ENCODE peak calls at places on chromosomes 7 and 10, in five cellular contexts. H is cardiac fibroblast, R is testis, M is brain microvascular endothelial cell, E is small intestine. I is an unnamed sample.

GRCh38 chr10:34959321-34959720 is 130.8 kb downstream of the CUL2 start:
- DNase-seq in E (no peak), R (no peak), H (no peak), M (no peak), I (no peak)

GRCh38 chr10:102603946-102604345 is 40.3 kb upstream of the TRIM8 start:
- DNase-seq in M (no peak), H (no peak), E (no peak), R (no peak), I (no peak)

GRCh38 chr7:55069271-55069792 is 50.5 kb downstream of the EGFR start:
- DNase-seq in E (no peak), H (no peak), M (no peak), R (no peak), I (no peak)

GRCh38 chr7:159031750-159032149 is 112.9 kb downstream of the VIPR2 start:
- DNase-seq in H (no peak), M (no peak), R (peak; percentile 17), E (no peak), I (no peak)

GRCh38 chr10:50604823-50605222 is 18.9 kb downstream of the SGMS1 start:
- DNase-seq in M (no peak), E (no peak), R (no peak), H (peak; percentile 46), I (no peak)

GRCh38 chr10:33126118-33126517 is 168.1 kb upstream of the ITGB1 start:
- DNase-seq in R (no peak), H (peak; percentile 67), E (no peak), M (peak; percentile 56), I (no peak)

GRCh38 chr10:7950981-7951847 is 103.3 kb upstream of the GATA3 start:
- DNase-seq in M (no peak), E (no peak), H (peak; percentile 44), R (no peak), I (no peak)

GRCh38 chr7:19747740-19748339 is 25.6 kb downstream of the TMEM196 start:
- DNase-seq in R (no peak), H (peak; percentile 63), M (peak; percentile 1), E (peak; percentile 48), I (no peak)

GRCh38 chr7:98617960-98618418 is 904 bp downstream of the NPTX2 start:
- DNase-seq in H (no peak), M (no peak), R (no peak), E (no peak), I (no peak)

GRCh38 chr10:104329754-104330153 is 8.5 kb downstream of the ITPRIP start:
- DNase-seq in E (no peak), R (no peak), M (peak; percentile 79), H (peak; percentile 94), I (peak; percentile 68)

GRCh38 chr10:104330168-104331117 is 7.8 kb downstream of the ITPRIP start:
- DNase-seq in E (peak; percentile 74), M (peak; percentile 82), R (peak; percentile 84), H (peak; percentile 87), I (peak; percentile 95)

GRCh38 chr10:104327745-104328635 is 10.3 kb downstream of the ITPRIP start:
- DNase-seq in H (peak; percentile 86), R (peak; percentile 76), E (no peak), M (peak; percentile 85), I (peak; percentile 49)

GRCh38 chr10:104328636-104328915 is 9.7 kb downstream of the ITPRIP start:
- DNase-seq in E (no peak), R (no peak), H (no peak), M (no peak), I (no peak)

GRCh38 chr10:104328916-104329710 is 9.2 kb downstream of the ITPRIP start:
- DNase-seq in M (peak; percentile 93), R (peak; percentile 74), E (no peak), H (peak; percentile 98), I (peak; percentile 77)
- H3K4me3 ChIP-seq in M (peak overlapping the region; percentile 44), R (no peak overlapping the region), E (no peak overlapping the region), H (peak overlapping the region; percentile 55), I (peak overlapping the region; percentile 15)

DNA sequence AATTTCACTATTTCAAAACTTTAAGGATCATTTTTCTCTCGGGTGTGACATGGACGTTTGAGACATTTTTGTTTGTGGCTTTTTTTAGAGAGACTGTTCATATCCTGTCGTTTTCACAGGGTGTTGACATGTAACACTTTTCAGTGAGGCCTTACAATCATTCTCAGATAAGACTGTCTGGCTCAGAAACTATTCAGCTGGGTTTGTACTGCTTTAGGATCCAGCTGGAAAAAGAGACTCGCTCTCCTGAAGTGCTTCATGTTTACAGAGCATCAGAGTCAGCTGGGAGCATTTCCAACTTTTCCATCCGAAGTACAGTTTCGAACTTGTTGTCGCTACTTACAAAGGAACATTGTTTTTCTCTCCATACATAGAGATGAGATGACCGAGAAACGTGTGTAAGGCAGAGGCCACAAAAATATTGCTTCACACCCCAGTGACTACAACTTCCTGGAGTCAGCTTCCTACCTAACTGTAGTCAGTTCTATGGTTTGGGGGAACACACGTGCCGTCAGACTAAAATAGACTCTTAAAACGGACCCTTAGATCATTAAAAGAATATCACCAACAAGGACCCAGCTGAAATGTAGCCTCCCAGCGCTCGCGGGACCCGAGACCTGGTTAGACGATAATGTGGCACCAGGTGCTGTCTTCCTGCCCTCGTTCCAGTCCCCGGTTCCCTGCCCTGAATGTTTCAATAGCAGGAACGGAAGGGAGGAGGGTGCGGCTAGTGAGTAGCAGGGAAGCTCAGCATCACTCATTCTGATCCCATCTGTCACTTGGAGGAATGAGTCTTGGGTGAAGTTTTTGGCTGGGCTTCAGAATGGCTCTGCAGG is 78.0 kb downstream of the MKI67 start:
- DNase-seq in R (peak; percentile 36), M (peak; percentile 55), E (peak; percentile 48), H (peak; percentile 80), I (no peak)
- H3K4me3 ChIP-seq in R (peak overlapping the region; percentile 1), M (no peak overlapping the region), E (no peak overlapping the region), H (peak overlapping the region; percentile 35), I (no peak overlapping the region)

GRCh38 chr10:70354100-70354499 is 28.3 kb downstream of the LRRC20 start:
- DNase-seq in R (no peak), M (no peak), E (no peak), H (no peak), I (no peak)

GRCh38 chr10:70355234-70356021 is 27.0 kb downstream of the LRRC20 start:
- DNase-seq in H (no peak), E (no peak), M (no peak), R (no peak), I (no peak)

GRCh38 chr10:70350501-70350900 is 31.9 kb downstream of the LRRC20 start:
- DNase-seq in E (no peak), R (no peak), H (no peak), M (no peak), I (no peak)

GRCh38 chr10:70354566-70355233 is 27.7 kb downstream of the LRRC20 start:
- DNase-seq in R (no peak), M (no peak), H (no peak), E (no peak), I (no peak)

DNA sequence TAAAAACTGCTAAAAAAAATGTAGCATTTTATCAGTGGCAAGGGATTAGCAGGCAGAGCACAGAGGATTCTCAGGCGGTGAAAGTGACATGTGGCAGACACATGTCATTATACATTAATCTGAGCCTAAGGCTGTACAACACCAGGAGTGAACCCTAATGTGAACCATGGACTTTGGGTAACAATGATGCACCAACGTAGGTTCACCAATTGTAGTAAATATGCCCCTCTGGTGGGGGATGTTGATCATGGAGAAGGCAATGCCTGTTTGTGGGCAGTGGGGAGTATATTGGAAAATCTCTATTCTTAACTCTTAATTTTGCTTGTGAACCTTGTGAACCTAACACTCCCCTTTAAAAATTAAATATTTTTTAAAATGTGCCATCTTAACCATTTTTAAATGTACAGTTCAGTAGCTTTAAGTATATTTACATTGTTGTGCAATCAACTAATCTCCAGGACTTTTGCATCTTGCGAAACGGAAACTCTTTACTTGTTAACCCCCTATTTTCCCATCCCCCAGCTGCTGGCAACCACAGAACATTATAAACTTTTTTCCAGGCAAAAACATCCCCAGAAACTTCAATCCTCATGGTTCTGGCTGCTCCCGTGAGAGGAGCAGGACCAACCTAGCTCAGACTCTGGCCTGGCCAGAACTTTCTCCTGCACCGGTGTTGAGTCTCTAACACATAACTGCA is 29.9 kb downstream of the LRRC20 start:
- DNase-seq in M (no peak), E (peak; percentile 31), H (no peak), R (no peak), I (no peak)
- H3K4me3 ChIP-seq in M (no peak overlapping the region), E (no peak overlapping the region), H (no peak overlapping the region), R (no peak overlapping the region), I (no peak overlapping the region)

GRCh38 chr7:114941692-114942091 is 19.8 kb downstream of the MDFIC start:
- DNase-seq in H (no peak), E (no peak), R (no peak), M (no peak), I (no peak)

GRCh38 chr7:114942443-114943175 is 20.7 kb downstream of the MDFIC start:
- DNase-seq in E (no peak), H (no peak), R (no peak), M (no peak), I (no peak)

GRCh38 chr7:114944742-114945625 is 23.1 kb downstream of the MDFIC start:
- DNase-seq in H (peak; percentile 87), R (peak; percentile 71), E (no peak), M (peak; percentile 90), I (peak; percentile 78)

GRCh38 chr7:114943530-114943929 is 21.6 kb downstream of the MDFIC start:
- DNase-seq in H (no peak), R (no peak), E (no peak), M (no peak), I (no peak)

DNA sequence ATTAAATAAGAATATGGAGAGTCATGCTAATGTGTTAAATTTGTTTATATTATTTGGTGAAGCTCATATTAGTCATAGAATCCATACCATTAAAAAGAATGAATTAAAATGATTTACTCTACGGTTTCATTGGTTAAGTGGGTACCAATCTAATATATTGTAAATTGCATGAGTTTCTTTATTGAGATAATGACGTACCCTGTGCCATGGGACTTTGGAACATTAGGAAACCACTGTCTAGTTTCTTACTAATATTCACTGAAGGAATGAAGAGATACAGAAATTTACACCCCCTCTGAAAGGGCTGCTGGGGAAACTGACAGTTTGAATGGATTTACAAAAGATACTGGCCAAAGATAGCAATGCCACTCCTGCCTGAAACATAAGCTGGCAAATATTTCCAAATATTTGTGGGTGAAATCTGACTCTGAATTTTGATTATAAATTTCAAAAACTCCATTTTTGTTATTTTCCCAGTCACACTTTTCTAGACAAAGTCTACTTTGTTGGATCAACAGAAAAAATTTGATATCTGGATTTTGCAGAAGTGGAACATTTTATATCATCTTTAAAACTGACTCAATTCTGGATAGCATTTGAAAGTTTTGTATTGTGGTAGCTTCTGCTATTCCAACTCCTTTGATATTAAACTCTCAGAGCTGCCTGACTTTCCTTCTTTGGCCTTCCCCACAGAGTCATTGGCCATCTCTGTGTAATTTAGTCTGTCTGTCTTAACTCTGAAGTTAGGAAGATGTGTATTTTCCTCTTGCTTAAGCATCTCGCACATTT is 22.3 kb downstream of the MDFIC start:
- DNase-seq in E (no peak), M (no peak), H (no peak), R (no peak), I (no peak)
- H3K4me3 ChIP-seq in E (no peak overlapping the region), M (no peak overlapping the region), H (no peak overlapping the region), R (no peak overlapping the region), I (no peak overlapping the region)

GRCh38 chr10:118698421-118698820 is 56.3 kb downstream of the CACUL1 start:
- DNase-seq in R (peak; percentile 40), E (peak; percentile 31), M (peak; percentile 87), H (peak; percentile 62), I (no peak)
- H3K4me3 ChIP-seq in R (no peak overlapping the region), E (no peak overlapping the region), M (no peak overlapping the region), H (no peak overlapping the region), I (no peak overlapping the region)

GRCh38 chr7:135758531-135758932 is 9.9 kb upstream of the FAM180A start:
- DNase-seq in M (peak; percentile 63), R (peak; percentile 36), E (no peak), H (peak; percentile 75), I (no peak)
- H3K4me3 ChIP-seq in M (no peak overlapping the region), R (no peak overlapping the region), E (no peak overlapping the region), H (peak overlapping the region; percentile 33), I (no peak overlapping the region)

GRCh38 chr7:97004237-97004930 is 969 bp upstream of the DLX6 start:
- DNase-seq in E (no peak), H (no peak), M (no peak), R (no peak), I (no peak)
- H3K4me3 ChIP-seq in E (no peak overlapping the region), H (no peak overlapping the region), M (no peak overlapping the region), R (peak overlapping the region; percentile 31), I (no peak overlapping the region)

I was measured in BJ.